ENCODE peak calls at places on chromosomes 1 and 21, in six cellular contexts. G, N, R, A, O and Q are unnamed samples.
A peak's percentile ranks its signal among the peaks of the same experiment; 100 is the strongest.

GRCh38 chr1:206563367-206563953 is 48.8 kb downstream of the EIF2D start:
- DNase-seq in G (no peak), N (no peak), R (no peak), A (no peak), O (no peak), Q (no peak)

GRCh38 chr1:244815600-244816099 is 19.8 kb upstream of the COX20 start:
- DNase-seq in G (no peak), N (peak; percentile 87), R (no peak), A (peak; percentile 18), O (no peak), Q (no peak)

GRCh38 chr1:225891229-225891972 is 2.5 kb upstream of the LEFTY1 start:
- DNase-seq in G (no peak), N (no peak), R (no peak), A (no peak), O (no peak), Q (no peak)

GRCh38 chr1:978069-978834 is 3.6 kb downstream of the PERM1 start:
- DNase-seq in G (no peak), N (no peak), R (no peak), A (peak; percentile 38), O (no peak), Q (no peak)

GRCh38 chr21:39097335-39097861 is 85.9 kb downstream of the PSMG1 start:
- DNase-seq in G (no peak), N (no peak), R (no peak), A (no peak), O (no peak), Q (no peak)

GRCh38 chr1:223727541-223727940 is 15.2 kb downstream of the CAPN2 start:
- DNase-seq in G (peak; percentile 81), N (no peak), R (no peak), A (no peak), O (no peak), Q (no peak)

GRCh38 chr21:17391811-17392340 is 121.0 kb upstream of the CXADR start:
- DNase-seq in G (no peak), N (no peak), R (no peak), A (no peak), O (no peak), Q (no peak)

GRCh38 chr1:5822266-5822665 is 170.0 kb downstream of the NPHP4 start:
- DNase-seq in G (no peak), N (no peak), R (no peak), A (no peak), O (no peak), Q (no peak)

GRCh38 chr1:233412812-233413211 is 85.3 kb downstream of the MAP3K21 start:
- DNase-seq in G (peak; percentile 16), N (no peak), R (no peak), A (no peak), O (no peak), Q (no peak)

GRCh38 chr1:118395430-118396001 is 210.5 kb upstream of the SPAG17 start:
- DNase-seq in G (no peak), N (no peak), R (no peak), A (no peak), O (no peak), Q (no peak)

GRCh38 chr21:41321908-41322495 is 5.4 kb downstream of the FAM3B start:
- DNase-seq in G (no peak), N (no peak), R (peak; percentile 26), A (no peak), O (no peak), Q (peak; percentile 27)
- H4K20me1 ChIP-seq in G (no peaks in the 10 kb centered on the region), N (no peaks in the 10 kb centered on the region), R (no peaks in the 10 kb centered on the region), A (peaks cover 5% of the 10 kb centered on the region), O (no peaks in the 10 kb centered on the region), Q (no peaks in the 10 kb centered on the region)

DNA sequence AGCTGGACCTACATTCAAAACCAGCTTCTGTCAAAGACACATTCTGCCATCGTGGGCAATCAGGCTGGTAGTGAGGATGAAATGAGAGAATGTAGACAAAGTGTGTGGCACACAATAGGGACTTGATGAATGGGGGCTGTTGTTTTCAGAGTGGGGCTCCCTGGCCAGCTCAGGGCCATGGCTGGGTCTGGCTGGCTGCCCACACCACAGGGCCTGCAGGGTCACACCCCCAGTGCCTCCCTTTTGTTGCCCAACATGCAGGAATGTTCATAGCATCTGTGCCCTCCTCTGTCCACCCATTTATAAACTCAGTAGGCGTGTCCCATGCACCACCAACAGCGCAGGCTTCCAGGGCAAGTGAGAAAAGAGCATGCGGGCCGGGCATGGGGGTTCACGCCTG is 20.8 kb upstream of the ECE1 start:
- DNase-seq in G (no peak), N (no peak), R (no peak), A (no peak), O (no peak), Q (no peak)
- H3K79me2 ChIP-seq in G (peaks cover 75% of the 10 kb centered on the region), N (no peaks in the 10 kb centered on the region), R (no peaks in the 10 kb centered on the region), A (no peaks in the 10 kb centered on the region), O (no peaks in the 10 kb centered on the region), Q (peaks cover 95% of the 10 kb centered on the region)

GRCh38 chr1:145828368-145829016 is 4.5 kb downstream of the POLR3C start:
- DNase-seq in G (no peak), N (no peak), R (peak; percentile 68), A (peak; percentile 31), O (no peak), Q (no peak)

GRCh38 chr1:145823565-145824498 is at the start of the genes POLR3C and RNF115:
- DNase-seq in G (peak; percentile 81), N (peak; percentile 96), R (peak; percentile 93), A (peak; percentile 93), O (peak; percentile 97), Q (peak; percentile 96)

GRCh38 chr1:145826030-145826429 is 2.0 kb downstream of the POLR3C start:
- DNase-seq in G (no peak), N (no peak), R (no peak), A (no peak), O (no peak), Q (no peak)

GRCh38 chr1:145824499-145824842 is 471 bp downstream of the POLR3C start:
- DNase-seq in G (no peak), N (no peak), R (no peak), A (peak; percentile 15), O (no peak), Q (no peak)

DNA sequence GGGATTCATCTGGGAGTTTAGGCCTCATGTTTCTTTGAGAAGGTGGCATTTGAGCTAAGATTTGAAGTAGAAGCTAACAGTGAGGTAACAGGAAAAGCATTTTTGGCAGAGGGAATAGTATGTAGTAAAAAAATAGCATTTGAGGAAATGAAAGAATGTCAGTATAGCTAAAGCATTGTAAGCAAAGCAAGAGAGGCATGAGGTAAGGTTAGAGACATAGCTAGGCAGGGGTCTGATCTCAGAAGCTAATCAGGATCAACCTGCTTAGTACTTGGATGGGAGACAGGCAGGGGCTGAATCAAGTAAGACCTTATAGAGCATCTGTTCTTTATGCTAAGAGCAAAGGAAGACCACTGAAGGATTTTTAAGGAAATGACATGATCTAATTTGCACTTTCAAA is 4.0 kb downstream of the POLR3C start:
- DNase-seq in G (no peak), N (no peak), R (peak; percentile 33), A (no peak), O (no peak), Q (no peak)
- H3K36me3 ChIP-seq in G (peaks cover 42% of the 10 kb centered on the region), N (peaks cover 52% of the 10 kb centered on the region), R (peaks cover 75% of the 10 kb centered on the region), A (peaks cover 71% of the 10 kb centered on the region), O (peaks cover 20% of the 10 kb centered on the region), Q (peaks cover 4% of the 10 kb centered on the region)

GRCh38 chr1:232259333-232259732 is 370.6 kb downstream of the SIPA1L2 start:
- DNase-seq in G (no peak), N (no peak), R (no peak), A (no peak), O (no peak), Q (no peak)
- H4K20me1 ChIP-seq in G (no peaks in the 10 kb centered on the region), N (no peaks in the 10 kb centered on the region), R (no peaks in the 10 kb centered on the region), A (no peaks in the 10 kb centered on the region), O (no peaks in the 10 kb centered on the region), Q (no peaks in the 10 kb centered on the region)

GRCh38 chr1:209648931-209649776 is 3.1 kb downstream of the LAMB3 start:
- DNase-seq in G (peak; percentile 90), N (no peak), R (no peak), A (peak; percentile 86), O (no peak), Q (peak; percentile 70)
- H3K79me2 ChIP-seq in G (no peaks in the 10 kb centered on the region), N (no peaks in the 10 kb centered on the region), R (no peaks in the 10 kb centered on the region), A (no peaks in the 10 kb centered on the region), O (no peaks in the 10 kb centered on the region), Q (peaks cover 33% of the 10 kb centered on the region)

GRCh38 chr1:89472253-89472652 is 52.4 kb upstream of the LRRC8B start:
- DNase-seq in G (no peak), N (no peak), R (no peak), A (no peak), O (no peak), Q (no peak)
- H3K36me3 ChIP-seq in G (no peaks in the 10 kb centered on the region), N (no peaks in the 10 kb centered on the region), R (no peaks in the 10 kb centered on the region), A (no peaks in the 10 kb centered on the region), O (no peaks in the 10 kb centered on the region), Q (no peaks in the 10 kb centered on the region)

GRCh38 chr1:8166436-8166835 is 140.3 kb upstream of the ERRFI1 start:
- DNase-seq in G (no peak), N (no peak), R (no peak), A (no peak), O (no peak), Q (no peak)
- H4K20me1 ChIP-seq in G (no peaks in the 10 kb centered on the region), N (no peaks in the 10 kb centered on the region), R (no peaks in the 10 kb centered on the region), A (no peaks in the 10 kb centered on the region), O (no peaks in the 10 kb centered on the region), Q (no peaks in the 10 kb centered on the region)

DNA sequence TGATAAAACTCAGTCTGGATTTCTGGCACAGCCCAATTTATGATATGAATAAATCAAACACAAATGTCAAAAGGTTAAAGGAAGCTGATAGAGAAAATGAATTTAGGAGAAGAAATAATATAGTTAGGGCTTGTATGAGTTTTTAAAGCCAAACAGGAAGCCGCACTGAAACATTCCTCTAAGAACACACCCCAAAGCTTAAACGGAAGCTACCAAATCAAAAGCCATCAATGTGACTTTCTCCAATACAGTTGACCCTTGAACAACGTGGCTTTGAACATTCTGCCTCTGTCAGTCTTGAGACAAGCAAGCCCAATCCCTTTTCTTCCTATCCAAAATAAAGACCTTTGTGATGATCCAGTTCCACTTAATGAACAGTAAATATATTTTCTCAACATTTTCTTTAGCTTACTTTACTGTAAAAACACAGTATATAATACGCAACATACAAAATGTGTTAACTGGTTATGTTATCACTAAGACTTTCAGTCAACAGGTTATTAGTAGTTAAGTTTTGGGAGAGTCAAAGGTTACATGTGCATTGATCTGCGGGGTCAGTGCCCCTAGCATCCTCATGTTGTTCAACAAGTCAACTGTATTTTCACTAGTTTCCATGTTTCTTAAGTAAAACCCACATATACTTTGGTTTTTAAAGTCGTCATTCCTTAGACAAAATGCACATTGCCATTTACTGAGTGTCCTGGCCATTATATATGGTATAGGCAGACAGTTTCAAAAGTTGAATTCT is 11.2 kb downstream of the SERBP1 start:
- DNase-seq in G (no peak), N (no peak), R (no peak), A (no peak), O (no peak), Q (no peak)
- H3K79me2 ChIP-seq in G (peaks cover 99% of the 10 kb centered on the region), N (peaks cover 100% of the 10 kb centered on the region), R (peaks cover 98% of the 10 kb centered on the region), A (peaks cover 97% of the 10 kb centered on the region), O (peaks cover 100% of the 10 kb centered on the region), Q (peaks cover 97% of the 10 kb centered on the region)